ENCODE peak calls at places on chromosome 17, in eight cellular contexts. B is NT2/D1; F is esophagus muscularis mucosa; A is activated naive CD4-positive, alpha-beta T cell treated with Interleukin-2 at 50 U/mL for 16 hours; G is memory B cell; X is lower lobe of right lung; D is GM03348; P is fibroblast of pulmonary artery. C is an unnamed sample.

GRCh38 chr17:78996781-78997201 is 12.8 kb downstream of the CANT1 start:
- DNase-seq in X (no peak), P (no peak), F (no peak), B (no peak), G (no peak), A (no peak), D (no peak), C (no peak)

GRCh38 chr17:61815863-61816523 is 47.3 kb downstream of the BRIP1 start:
- DNase-seq in D (no peak), A (no peak), G (no peak), X (no peak), P (no peak), B (no peak), F (no peak), C (no peak)

GRCh38 chr17:42917236-42917603 is 16.6 kb downstream of the G6PC1 start:
- DNase-seq in A (no peak), G (no peak), D (no peak), B (no peak), X (no peak), F (no peak), P (no peak), C (peak; percentile 10)

GRCh38 chr17:74431568-74432483 is at the start of gene GPRC5C:
- DNase-seq in D (no peak), P (peak; percentile 64), F (no peak), X (peak; percentile 89), A (peak; percentile 53), G (no peak), B (no peak), C (no peak)

GRCh38 chr17:50806141-50806643 is 29.2 kb upstream of the WFIKKN2 start:
- DNase-seq in D (no peak), F (no peak), X (no peak), B (no peak), G (no peak), A (no peak), P (peak; percentile 23), C (no peak)

GRCh38 chr17:81328925-81329278 is 33.8 kb upstream of the SLC38A10 start:
- DNase-seq in F (no peak), P (no peak), B (no peak), A (no peak), G (no peak), X (no peak), D (peak; percentile 38), C (no peak)

GRCh38 chr17:43832976-43833829 is at the start of gene MPP3:
- DNase-seq in X (peak; percentile 78), A (peak; percentile 52), G (no peak), D (peak; percentile 97), F (no peak), P (peak; percentile 61), B (no peak), C (peak; percentile 66)

GRCh38 chr17:50206604-50207293 is 5.3 kb upstream of the COL1A1 start:
- DNase-seq in P (peak; percentile 45), B (no peak), G (no peak), D (peak; percentile 77), F (no peak), X (no peak), A (peak; percentile 18), C (peak; percentile 78)

GRCh38 chr17:34542700-34543336 is 36.6 kb upstream of the TMEM132E start:
- DNase-seq in B (no peak), D (peak; percentile 39), F (no peak), A (peak; percentile 49), G (peak; percentile 52), P (peak; percentile 31), X (peak; percentile 52), C (peak; percentile 8)

GRCh38 chr17:78993241-78993956 is 13.7 kb upstream of the LGALS3BP start:
- DNase-seq in F (no peak), G (peak; percentile 44), A (peak; percentile 55), D (peak; percentile 76), P (peak; percentile 66), X (no peak), B (no peak), C (peak; percentile 29)

GRCh38 chr17:19308398-19308797 is 54.1 kb downstream of the B9D1 start:
- DNase-seq in D (no peak), B (no peak), P (no peak), A (no peak), G (no peak), F (no peak), X (peak; percentile 23), C (no peak)

GRCh38 chr17:77555110-77555509 is 403.4 kb upstream of the TNRC6C start:
- DNase-seq in X (no peak), D (no peak), P (no peak), A (no peak), B (no peak), G (no peak), F (no peak), C (no peak)

GRCh38 chr17:79994602-79995001 is 41.1 kb downstream of the TBC1D16 start:
- DNase-seq in F (no peak), G (no peak), B (no peak), X (no peak), A (no peak), P (no peak), D (no peak), C (no peak)

GRCh38 chr17:56777859-56778258 is 55.9 kb downstream of the C17orf67 start:
- DNase-seq in D (peak; percentile 46), X (no peak), G (no peak), A (no peak), P (peak; percentile 9), B (no peak), F (no peak), C (peak; percentile 68)

GRCh38 chr17:42266918-42267766 is 9.0 kb downstream of the STAT5B start:
- DNase-seq in D (no peak), B (no peak), X (no peak), G (no peak), P (peak; percentile 98), A (peak; percentile 57), F (no peak), C (peak; percentile 87)

GRCh38 chr17:35773674-35774425 is 13.2 kb downstream of the C17orf50 start:
- DNase-seq in B (no peak), A (no peak), X (peak; percentile 71), F (no peak), P (no peak), D (no peak), G (no peak), C (no peak)

GRCh38 chr17:37024181-37024637 is 75.5 kb downstream of the AATF start:
- DNase-seq in F (peak; percentile 45), D (no peak), P (peak; percentile 71), G (no peak), A (no peak), X (no peak), B (no peak), C (no peak)

GRCh38 chr17:65530985-65531507 is 30.4 kb downstream of the AXIN2 start:
- DNase-seq in G (no peak), F (no peak), A (no peak), X (no peak), B (no peak), D (peak; percentile 70), P (peak; percentile 97), C (peak; percentile 72)

GRCh38 chr17:56577810-56578209 is 15.7 kb upstream of the NOG start:
- DNase-seq in D (no peak), P (no peak), A (no peak), G (no peak), B (no peak), F (no peak), X (no peak), C (no peak)

GRCh38 chr17:70166571-70166970 is 2.8 kb upstream of the KCNJ2 start:
- DNase-seq in D (no peak), F (no peak), B (no peak), G (no peak), X (no peak), P (no peak), A (no peak), C (no peak)

GRCh38 chr17:79120259-79120658 is 45.6 kb downstream of the ENGASE start:
- DNase-seq in G (no peak), F (no peak), B (no peak), P (no peak), A (no peak), D (no peak), X (no peak), C (no peak)